ENCODE peak calls at places on chromosomes 16 and 17, in four cellular contexts. C, L, Y and M are unnamed samples.

GRCh38 chr16:54000361-54000760 is 286.2 kb downstream of the IRX3 start:
- DNase-seq in C (no peak), L (no peak), Y (no peak), M (no peak)

GRCh38 chr16:14018848-14019247 is 52.3 kb upstream of the MRTFB start:
- DNase-seq in C (no peak), L (no peak), Y (no peak), M (no peak)

GRCh38 chr17:11641521-11642275 is 43.4 kb downstream of the DNAH9 start:
- DNase-seq in Y (no peak), L (no peak), C (no peak), M (no peak)

GRCh38 chr16:66269631-66270332 is 96.7 kb upstream of the CDH5 start:
- DNase-seq in C (no peak), L (no peak), Y (no peak), M (no peak)

GRCh38 chr17:28896884-28897768 is at the start of gene FLOT2:
- DNase-seq in Y (peak), L (peak), C (peak), M (peak)

GRCh38 chr17:64775701-64776570 is 113.8 kb upstream of the SMURF2 start:
- DNase-seq in L (no peak), Y (no peak), C (no peak), M (no peak)

GRCh38 chr16:15741207-15741871 is 91.3 kb downstream of the NDE1 start:
- DNase-seq in L (no peak), C (no peak), Y (no peak), M (no peak)

GRCh38 chr17:725746-726145 is 6.7 kb upstream of the TLCD3A start:
- DNase-seq in L (no peak), Y (no peak), C (no peak), M (no peak)

GRCh38 chr17:57849874-57850754 is at the start of gene MRPS23:
- DNase-seq in L (peak), Y (peak), C (peak), M (peak)

GRCh38 chr17:43543771-43544575 is 2.2 kb downstream of the ETV4 start:
- DNase-seq in Y (no peak), L (no peak), C (peak), M (no peak)

GRCh38 chr16:52603015-52603414 is 56.1 kb upstream of the TOX3 start:
- DNase-seq in C (no peak), Y (no peak), L (no peak), M (no peak)

GRCh38 chr17:42562845-42563509 is 1.0 kb downstream of the COASY start:
- DNase-seq in Y (no peak), C (no peak), L (no peak), M (no peak)

GRCh38 chr16:55892821-55893220 is 17.6 kb upstream of the CES5A start:
- DNase-seq in C (no peak), Y (no peak), L (no peak), M (no peak)

GRCh38 chr16:53878216-53878615 is 174.3 kb downstream of the FTO start:
- DNase-seq in C (no peak), L (no peak), Y (no peak), M (no peak)

GRCh38 chr17:64331946-64332493 is 58.6 kb downstream of the PECAM1 start:
- DNase-seq in Y (no peak), C (peak), L (no peak), M (no peak)

GRCh38 chr17:7043544-7044268 is at the start of gene SLC16A11:
- DNase-seq in Y (no peak), L (peak), C (no peak), M (peak)

GRCh38 chr16:88977028-88977844 is at the start of gene CBFA2T3:
- DNase-seq in C (no peak), L (no peak), Y (no peak), M (peak)

GRCh38 chr17:67575325-67575724 is 142.4 kb upstream of the NOL11 start:
- DNase-seq in Y (no peak), C (no peak), L (no peak), M (peak)

GRCh38 chr16:72848759-72849664 is 198.9 kb downstream of the ZFHX3 start:
- DNase-seq in L (no peak), Y (peak), C (peak), M (no peak)

GRCh38 chr17:77734371-77735050 is 224.0 kb upstream of the TNRC6C start:
- DNase-seq in L (no peak), Y (no peak), C (no peak), M (no peak)

GRCh38 chr16:75810342-75810741 is 84.1 kb upstream of the CPHXL start:
- DNase-seq in C (no peak), Y (no peak), L (no peak), M (no peak)

GRCh38 chr17:76473541-76473985 is 6.2 kb downstream of the AANAT start:
- DNase-seq in C (no peak), Y (no peak), L (peak), M (no peak)
- TF ChIP-seq CTCF in C (peak), Y (peak), L (peak), M (peak)

GRCh38 chr17:34314279-34314678 is 5.0 kb upstream of the CCL8 start:
- DNase-seq in C (no peak), Y (no peak), L (no peak), M (no peak)

GRCh38 chr17:34319087-34319486 is at the start of gene CCL8:
- DNase-seq in L (no peak), Y (no peak), C (no peak), M (no peak)

GRCh38 chr17:34321981-34322380 is 2.7 kb downstream of the CCL8 start:
- DNase-seq in L (no peak), C (no peak), Y (no peak), M (no peak)

GRCh38 chr17:34313164-34313563 is 6.1 kb upstream of the CCL8 start:
- DNase-seq in C (no peak), L (no peak), Y (no peak), M (no peak)

GRCh38 chr17:34318474-34318873 is 761 bp upstream of the CCL8 start:
- DNase-seq in C (peak), Y (no peak), L (peak), M (no peak)
- TF ChIP-seq CTCF in C (no peak), Y (no peak), L (no peak), M (no peak)

GRCh38 chr16:87851141-87851587 is 18.1 kb downstream of the SLC7A5 start:
- DNase-seq in Y (peak), C (no peak), L (no peak), M (no peak)

GRCh38 chr16:87849419-87850008 is 19.8 kb downstream of the SLC7A5 start:
- DNase-seq in L (no peak), Y (no peak), C (no peak), M (no peak)

GRCh38 chr16:87850009-87851006 is 19.0 kb downstream of the SLC7A5 start:
- DNase-seq in Y (no peak), L (peak), C (peak), M (peak)

GRCh38 chr16:87853411-87854052 is 15.8 kb downstream of the SLC7A5 start:
- DNase-seq in Y (peak), L (peak), C (peak), M (peak)

DNA sequence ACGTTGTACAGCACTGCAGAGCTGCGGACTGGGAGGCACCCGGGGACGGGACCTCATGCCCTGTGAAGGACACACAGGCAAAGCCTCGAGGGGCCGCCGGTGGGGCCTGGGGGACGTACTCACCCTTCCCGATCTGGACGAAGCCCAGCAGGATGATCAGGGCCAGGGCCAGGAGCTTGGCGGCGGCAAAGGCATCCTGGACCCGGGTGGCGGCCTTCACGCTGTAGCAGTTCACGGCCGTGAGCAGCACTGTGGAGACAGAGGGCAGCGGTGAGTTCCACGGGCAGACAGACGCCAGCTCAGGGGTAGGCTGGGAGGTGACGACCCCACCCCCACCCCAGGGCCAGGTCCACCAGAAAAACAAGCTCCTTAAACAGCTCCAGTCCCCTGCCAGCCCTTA is 17.7 kb downstream of the SLC7A5 start:
- DNase-seq in C (no peak), Y (no peak), L (no peak), M (no peak)
- TF ChIP-seq CTCF in C (no peak), Y (no peak), L (no peak), M (no peak)

GRCh38 chr16:57146735-57147134 is 39.1 kb downstream of the PSME3IP1 start:
- DNase-seq in Y (no peak), C (peak), L (no peak), M (no peak)
- TF ChIP-seq CTCF in Y (peak), C (peak), L (no peak), M (no peak)